ENCODE peak calls at places on chromosomes 4 and X, in four cellular contexts. W is lower lobe of right lung, P is body of pancreas, X is GM20000. V is an unnamed sample.
A peak's percentile ranks its signal among the peaks of the same experiment; 100 is the strongest.

GRCh38 chr4:168631241-168632151 is 134.6 kb downstream of the PALLD start:
- DNase-seq in W (peak; percentile 72), X (peak; percentile 14), P (peak; percentile 49), V (no peak)

GRCh38 chr4:123786955-123787354 is 390.4 kb downstream of the SPRY1 start:
- DNase-seq in W (peak; percentile 49), X (no peak), P (no peak), V (no peak)

GRCh38 chrX:123291623-123292022 is 107.5 kb downstream of the GRIA3 start:
- DNase-seq in P (no peak), X (no peak), W (no peak), V (no peak)

GRCh38 chr4:11782859-11783258 is 354.2 kb upstream of the HS3ST1 start:
- DNase-seq in X (no peak), P (no peak), W (no peak), V (no peak)

GRCh38 chrX:8404958-8405357 is 59.7 kb upstream of the VCX3B start:
- DNase-seq in X (no peak), P (no peak), W (no peak), V (no peak)

GRCh38 chr4:52001616-52002015 is 18.5 kb downstream of the LRRC66 start:
- DNase-seq in P (no peak), X (no peak), W (no peak), V (no peak)

GRCh38 chrX:74925210-74926088 is at the start of gene NEXMIF:
- DNase-seq in P (no peak), W (peak; percentile 46), X (peak; percentile 52), V (no peak)

GRCh38 chr4:122038896-122039295 is 87.0 kb upstream of the TRPC3 start:
- DNase-seq in W (no peak), X (no peak), P (no peak), V (no peak)

GRCh38 chr4:85828295-85828910 is 353.5 kb downstream of the ARHGAP24 start:
- DNase-seq in W (no peak), P (no peak), X (no peak), V (no peak)

GRCh38 chr4:155025762-155026457 is 182.5 kb upstream of the NPY2R start:
- DNase-seq in W (peak; percentile 47), X (no peak), P (peak; percentile 77), V (no peak)

GRCh38 chr4:103075435-103075893 is 1.1 kb downstream of the SLC9B2 start:
- DNase-seq in W (no peak), X (no peak), P (no peak), V (no peak)

GRCh38 chr4:83197555-83198235 is 83.2 kb upstream of the PLAC8 start:
- DNase-seq in W (peak; percentile 70), P (no peak), X (no peak), V (peak; percentile 86)

GRCh38 chr4:150385606-150386005 is 196.3 kb upstream of the MAB21L2 start:
- DNase-seq in X (no peak), P (no peak), W (no peak), V (no peak)

GRCh38 chrX:23003121-23003520 is 3.4 kb downstream of the DDX53 start:
- DNase-seq in P (no peak), W (no peak), X (no peak), V (no peak)

GRCh38 chr4:168273838-168274237 is 44.7 kb downstream of the DDX60 start:
- DNase-seq in P (no peak), X (no peak), W (no peak), V (no peak)

GRCh38 chrX:71195959-71196727 is 26.9 kb upstream of the GJB1 start:
- DNase-seq in X (peak; percentile 8), P (no peak), W (no peak), V (no peak)

GRCh38 chr4:48939785-48940184 is 33.2 kb upstream of the OCIAD2 start:
- DNase-seq in X (no peak), P (no peak), W (no peak), V (no peak)

GRCh38 chrX:13220916-13221315 is 98.9 kb downstream of the ATXN3L start:
- DNase-seq in P (no peak), X (no peak), W (no peak), V (no peak)

GRCh38 chr4:156475322-156475721 is 496.3 kb downstream of the PDGFC start:
- DNase-seq in P (no peak), W (no peak), X (peak; percentile 6), V (no peak)

GRCh38 chr4:177473991-177474390 is 31.8 kb upstream of the AGA start:
- DNase-seq in W (no peak), P (no peak), X (no peak), V (no peak)

GRCh38 chr4:87025023-87025613 is 90.3 kb downstream of the AFF1 start:
- DNase-seq in W (no peak), X (no peak), P (no peak), V (no peak)

GRCh38 chr4:105194328-105195231 is 47.9 kb downstream of the TET2 start:
- DNase-seq in X (peak; percentile 28), W (no peak), P (no peak), V (no peak)

GRCh38 chr4:88138561-88138960 is 19.9 kb downstream of the ABCG2 start:
- DNase-seq in X (no peak), P (no peak), W (no peak), V (no peak)

GRCh38 chr4:85774000-85774399 is 299.1 kb downstream of the ARHGAP24 start:
- DNase-seq in P (no peak), W (no peak), X (no peak), V (no peak)

GRCh38 chrX:152637649-152638442 is at the start of gene GABRQ:
- DNase-seq in P (peak; percentile 21), W (peak; percentile 47), X (no peak), V (no peak)

DNA sequence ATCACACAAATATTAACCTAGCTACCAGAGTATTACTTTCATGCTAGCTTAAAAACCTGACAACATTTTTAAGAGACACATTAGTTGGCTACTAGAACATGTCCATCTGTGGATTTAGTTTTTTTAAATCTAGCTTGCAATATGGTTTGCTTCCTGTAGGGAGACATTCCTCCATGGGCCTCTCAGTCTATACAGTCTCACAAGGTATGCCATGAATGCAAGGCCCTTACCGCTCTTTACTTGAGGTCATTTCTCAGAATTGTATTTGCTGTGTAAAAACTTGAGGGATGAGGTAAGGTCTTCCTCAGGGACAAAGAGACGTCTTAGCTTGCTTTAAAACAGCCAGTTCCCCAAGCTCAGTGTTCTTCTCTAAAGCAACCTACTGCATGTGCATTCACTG is 26.9 kb downstream of the UBA6 start:
- DNase-seq in X (no peak), P (no peak), W (no peak), V (no peak)
- TF ChIP-seq CTCF in X (no peak), P (no peak), W (no peak), V (no peak)

GRCh38 chr4:7185487-7186030 is 6.8 kb upstream of the SORCS2 start:
- DNase-seq in W (peak; percentile 33), P (peak; percentile 3), X (no peak), V (no peak)

GRCh38 chr4:7186516-7187296 is 5.6 kb upstream of the SORCS2 start:
- DNase-seq in W (peak; percentile 22), X (no peak), P (peak; percentile 5), V (no peak)

GRCh38 chr4:7187691-7188090 is 4.6 kb upstream of the SORCS2 start:
- DNase-seq in X (no peak), P (peak; percentile 3), W (peak; percentile 24), V (no peak)

GRCh38 chr4:7187297-7187592 is 5.1 kb upstream of the SORCS2 start:
- DNase-seq in P (peak; percentile 6), W (peak; percentile 28), X (no peak), V (no peak)

DNA sequence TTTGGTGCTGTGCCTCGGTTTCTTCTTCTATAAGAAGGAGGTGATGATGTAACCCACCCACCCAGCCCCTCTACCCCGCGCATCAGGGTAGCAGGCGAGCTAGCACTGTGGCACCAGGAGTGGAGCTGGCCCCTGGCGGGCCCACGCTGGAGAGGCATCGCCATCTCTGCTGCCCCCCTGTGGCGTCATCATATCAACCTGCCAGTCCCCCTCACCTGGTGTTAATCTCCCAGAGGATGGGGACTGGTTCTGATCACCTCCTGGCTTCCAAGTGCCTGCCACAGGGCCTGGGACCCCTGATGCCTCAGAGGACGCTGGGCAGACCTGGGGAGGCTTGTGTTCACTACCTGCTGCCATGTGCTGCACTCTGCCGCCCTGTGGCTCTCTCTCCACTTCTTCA is 6.3 kb upstream of the SORCS2 start:
- DNase-seq in W (peak; percentile 41), P (peak; percentile 26), X (no peak), V (no peak)
- TF ChIP-seq CTCF in W (peak; percentile 10), P (peak; percentile 9), X (no peak), V (no peak)

GRCh38 chr4:159764343-159764952 is 661.6 kb downstream of the RAPGEF2 start:
- DNase-seq in X (peak; percentile 26), W (no peak), P (peak; percentile 33), V (no peak)
- TF ChIP-seq CTCF in X (peak; percentile 59), W (peak; percentile 49), P (peak; percentile 44), V (peak; percentile 46)

GRCh38 chrX:131063613-131064012 is 5.5 kb downstream of the ARHGAP36 start:
- DNase-seq in W (no peak), P (no peak), X (no peak), V (no peak)
- TF ChIP-seq CTCF in W (no peak), P (no peak), X (no peak), V (no peak)

GRCh38 chrX:44012484-44013096 is 39.4 kb upstream of the NDP start:
- DNase-seq in X (no peak), P (peak; percentile 9), W (peak; percentile 67), V (peak; percentile 91)

GRCh38 chrX:44016906-44017305 is 43.7 kb upstream of the NDP start:
- DNase-seq in W (no peak), X (no peak), P (no peak), V (no peak)

GRCh38 chrX:44010626-44011025 is 37.4 kb upstream of the NDP start:
- DNase-seq in X (no peak), W (no peak), P (no peak), V (no peak)

GRCh38 chrX:44011505-44011904 is 38.3 kb upstream of the NDP start:
- DNase-seq in P (no peak), W (no peak), X (no peak), V (no peak)
- TF ChIP-seq CTCF in P (no peak), W (no peak), X (no peak), V (no peak)

DNA sequence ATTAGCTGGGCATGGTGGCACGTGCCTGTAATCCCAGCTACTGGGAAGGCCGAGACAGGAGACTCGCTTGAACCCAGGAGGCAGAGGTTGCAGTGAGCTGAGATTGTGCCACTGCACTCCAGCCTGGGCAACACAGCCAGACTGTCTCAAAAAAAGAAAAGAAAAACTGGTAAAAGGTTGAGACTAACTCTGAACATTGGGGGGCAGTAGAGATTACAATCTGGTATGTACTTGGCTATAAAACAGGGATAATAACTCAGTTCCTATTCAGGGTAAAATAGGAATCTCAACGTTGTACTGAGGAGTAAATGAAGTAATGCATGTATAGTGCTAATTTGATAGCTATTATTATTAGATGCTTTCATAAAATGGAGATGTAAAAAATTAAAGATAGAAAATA is 12.5 kb upstream of the KLF8 start:
- DNase-seq in X (no peak), W (no peak), P (no peak), V (no peak)
- TF ChIP-seq CTCF in X (no peak), W (peak; percentile 30), P (no peak), V (no peak)